ENCODE peak calls at places on chromosomes 16 and 17, in seven cellular contexts. N is ovary, W is mucosa of descending colon, D is GM23248, Y is mesendoderm, L is Caco-2, X is sigmoid colon. E is an unnamed sample.

GRCh38 chr17:11948791-11949190 is 48.5 kb downstream of the ZNF18 start:
- DNase-seq in X (no peak), Y (no peak), L (no peak), D (peak; percentile 90), W (no peak), N (peak; percentile 52), E (no peak)

GRCh38 chr17:67461876-67462275 is 84.8 kb downstream of the PITPNC1 start:
- DNase-seq in L (no peak), W (no peak), D (no peak), Y (no peak), N (no peak), X (no peak), E (no peak)

GRCh38 chr17:9080296-9080914 is 59.1 kb downstream of the NTN1 start:
- DNase-seq in L (no peak), D (no peak), X (no peak), N (no peak), W (no peak), Y (no peak), E (no peak)

GRCh38 chr17:77288115-77288619 is 147.4 kb downstream of the SEC14L1 start:
- DNase-seq in X (no peak), D (no peak), N (no peak), L (no peak), Y (no peak), W (peak; percentile 75), E (no peak)

GRCh38 chr17:60604686-60605334 is 4.8 kb downstream of the PPM1D start:
- DNase-seq in W (no peak), D (peak; percentile 89), L (no peak), Y (peak; percentile 33), N (no peak), X (no peak), E (no peak)

GRCh38 chr16:7400117-7400890 is 67.7 kb downstream of the RBFOX1 start:
- DNase-seq in D (no peak), W (no peak), X (no peak), N (no peak), L (no peak), Y (no peak), E (no peak)

GRCh38 chr16:13070268-13070667 is 168.9 kb downstream of the SHISA9 start:
- DNase-seq in N (no peak), X (no peak), L (no peak), D (no peak), Y (peak; percentile 98), W (no peak), E (no peak)

GRCh38 chr16:47940466-47940865 is 215.3 kb downstream of the ABCC12 start:
- DNase-seq in W (no peak), L (no peak), N (no peak), X (no peak), Y (peak; percentile 73), D (no peak), E (no peak)

GRCh38 chr16:1188781-1189189 is 35.9 kb downstream of the CACNA1H start:
- DNase-seq in L (no peak), W (no peak), Y (peak; percentile 51), N (peak; percentile 79), D (peak; percentile 66), X (peak; percentile 82), E (peak; percentile 62)

GRCh38 chr16:54171855-54172537 is 114.6 kb downstream of the IRX3 start:
- DNase-seq in N (no peak), L (peak; percentile 76), X (no peak), Y (peak; percentile 9), D (peak; percentile 19), W (no peak), E (no peak)

GRCh38 chr16:13957197-13958078 is 37.5 kb downstream of the ERCC4 start:
- DNase-seq in L (peak; percentile 73), W (peak; percentile 77), N (peak; percentile 67), D (peak; percentile 96), X (peak; percentile 90), Y (peak; percentile 85), E (peak; percentile 78)

GRCh38 chr17:74960739-74961342 is 11.7 kb downstream of the HID1 start:
- DNase-seq in L (peak; percentile 88), D (peak; percentile 40), Y (peak; percentile 90), W (no peak), X (no peak), N (no peak), E (peak; percentile 80)

GRCh38 chr17:79933863-79934652 is 94.8 kb upstream of the CBX4 start:
- DNase-seq in Y (no peak), L (no peak), X (no peak), D (peak; percentile 23), N (no peak), W (no peak), E (peak; percentile 71)

GRCh38 chr16:49620868-49621239 is 235.1 kb downstream of the ZNF423 start:
- DNase-seq in D (no peak), N (peak; percentile 77), W (no peak), X (no peak), L (peak; percentile 22), Y (no peak), E (no peak)

GRCh38 chr17:41406205-41406604 is 8.8 kb upstream of the KRT31 start:
- DNase-seq in Y (peak; percentile 33), L (peak; percentile 66), N (no peak), D (no peak), W (no peak), X (no peak), E (no peak)

GRCh38 chr16:2210009-2210332 is 692 bp downstream of the BRICD5 start:
- DNase-seq in Y (no peak), D (no peak), L (no peak), W (no peak), N (no peak), X (no peak), E (no peak)

GRCh38 chr16:56263711-56264608 is 72.7 kb downstream of the GNAO1 start:
- DNase-seq in L (peak; percentile 85), X (peak; percentile 60), N (no peak), W (no peak), Y (peak; percentile 41), D (no peak), E (no peak)

GRCh38 chr17:15649861-15650391 is 30.4 kb upstream of the FBXW10B start:
- DNase-seq in D (peak; percentile 76), L (no peak), X (peak; percentile 80), W (peak; percentile 72), N (no peak), Y (peak; percentile 39), E (no peak)

GRCh38 chr17:300881-301280 is 51.7 kb downstream of the RPH3AL start:
- DNase-seq in W (peak; percentile 25), L (no peak), N (no peak), X (peak; percentile 34), D (no peak), Y (no peak), E (peak; percentile 21)

GRCh38 chr16:46922239-46922638 is 38.1 kb downstream of the GPT2 start:
- DNase-seq in D (no peak), W (no peak), X (no peak), L (no peak), Y (no peak), N (no peak), E (no peak)

GRCh38 chr16:46923513-46924295 is 39.5 kb downstream of the GPT2 start:
- DNase-seq in N (no peak), W (no peak), Y (no peak), X (no peak), D (peak; percentile 11), L (no peak), E (no peak)

GRCh38 chr16:46927273-46927672 is 43.1 kb downstream of the GPT2 start:
- DNase-seq in L (no peak), D (no peak), N (no peak), X (no peak), W (no peak), Y (no peak), E (no peak)

GRCh38 chr16:46926470-46927225 is 42.5 kb downstream of the GPT2 start:
- DNase-seq in Y (no peak), W (no peak), X (no peak), N (no peak), L (no peak), D (no peak), E (no peak)

DNA sequence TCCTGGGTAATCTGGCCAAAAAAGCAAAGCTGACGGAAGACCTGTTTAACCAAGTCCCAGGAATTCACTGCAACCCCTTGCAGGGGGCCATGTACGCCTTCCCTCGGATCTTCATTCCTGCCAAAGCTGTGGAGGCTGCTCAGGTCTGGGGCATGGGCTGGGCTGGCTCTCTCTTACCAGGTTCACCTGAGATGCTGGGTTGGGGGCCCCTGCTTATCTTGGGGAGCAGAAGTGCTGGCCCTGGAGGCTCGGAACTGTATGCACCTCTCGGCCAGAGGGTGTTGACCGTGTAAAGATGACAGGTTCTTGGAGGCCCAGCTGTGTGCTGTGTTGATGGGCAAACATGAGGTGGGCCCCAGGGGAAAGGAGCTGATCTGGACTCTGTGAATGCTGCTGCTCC is 40.2 kb downstream of the GPT2 start:
- DNase-seq in D (no peak), L (no peak), N (no peak), X (no peak), W (no peak), Y (no peak), E (no peak)
- H3K36me3 ChIP-seq in D (peaks cover 25% of the 10 kb centered on the region), L (peaks cover 2% of the 10 kb centered on the region), N (no peaks in the 10 kb centered on the region), X (peaks cover 41% of the 10 kb centered on the region), W (no peaks in the 10 kb centered on the region), Y (peaks cover 14% of the 10 kb centered on the region), E (peaks cover 13% of the 10 kb centered on the region)

GRCh38 chr17:27631897-27632725 is 1.1 kb downstream of the LGALS9 start:
- DNase-seq in D (no peak), N (no peak), W (no peak), Y (no peak), X (no peak), L (no peak), E (peak; percentile 36)
- H3K4me3 ChIP-seq in D (no peak overlapping the region), N (no peak overlapping the region), W (peak overlapping the region; percentile 24), Y (no peak overlapping the region), X (peak overlapping the region; percentile 31), L (no peak overlapping the region), E (peak overlapping the region; percentile 54)

GRCh38 chr16:26563018-26563417 is 503.7 kb upstream of the C16orf82 start:
- DNase-seq in Y (no peak), X (no peak), D (no peak), W (no peak), N (no peak), L (no peak), E (no peak)
- H3K36me3 ChIP-seq in Y (no peaks in the 10 kb centered on the region), X (no peaks in the 10 kb centered on the region), D (no peaks in the 10 kb centered on the region), W (no peaks in the 10 kb centered on the region), N (no peaks in the 10 kb centered on the region), L (no peaks in the 10 kb centered on the region), E (no peaks in the 10 kb centered on the region)

GRCh38 chr17:20121359-20122235 is 112.4 kb downstream of the SPECC1 start:
- DNase-seq in N (peak; percentile 77), X (no peak), Y (peak; percentile 77), W (no peak), L (peak; percentile 65), D (peak; percentile 59), E (peak; percentile 59)
- H3K4me3 ChIP-seq in N (no peak overlapping the region), X (no peak overlapping the region), Y (no peak overlapping the region), W (no peak overlapping the region), L (no peak overlapping the region), D (no peak overlapping the region), E (no peak overlapping the region)

DNA sequence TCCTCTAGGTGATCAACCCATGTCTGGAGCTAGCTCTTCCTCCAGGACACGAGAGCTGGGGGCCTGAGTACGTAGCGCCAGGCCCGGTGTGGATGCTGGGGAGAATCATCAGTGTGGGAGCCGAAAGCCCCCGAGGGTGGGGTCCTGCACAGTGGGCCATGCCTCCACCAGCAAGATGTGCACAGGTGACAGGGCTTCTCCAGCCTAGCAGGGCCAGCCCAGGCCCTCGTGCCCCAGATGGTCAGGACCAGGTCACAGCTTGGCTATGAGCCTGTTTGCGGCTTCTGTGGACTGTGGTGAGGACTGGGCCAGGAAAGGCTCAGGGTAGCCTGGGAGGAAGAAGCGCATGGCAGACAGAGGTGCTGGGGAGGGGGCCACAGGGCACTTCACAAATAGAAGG is 7.8 kb downstream of the MPG start:
- DNase-seq in X (no peak), N (no peak), Y (no peak), D (no peak), W (no peak), L (no peak), E (no peak)
- H3K36me3 ChIP-seq in X (peaks cover 57% of the 10 kb centered on the region), N (no peaks in the 10 kb centered on the region), Y (peaks cover 3% of the 10 kb centered on the region), D (peaks cover 10% of the 10 kb centered on the region), W (no peaks in the 10 kb centered on the region), L (no peaks in the 10 kb centered on the region), E (peaks cover 64% of the 10 kb centered on the region)

E was measured in lower lobe of right lung.